ENCODE peak calls at places on chromosomes 6 and 20, in six cellular contexts. K is activated CD8-positive, alpha-beta T cell treated with anti-CD3 and anti-CD28 coated beads for 36 hours; R is RPMI8226; M is left colon; I is germinal center; P is anterior cingulate cortex. N is an unnamed sample.

GRCh38 chr6:14453712-14454466 is 336.3 kb downstream of the CD83 start:
- DNase-seq in K (peak; percentile 29), R (peak; percentile 43), M (peak; percentile 24), I (no peak), P (no peak), N (no peak)

GRCh38 chr20:38651562-38651961 is 50.0 kb downstream of the ARHGAP40 start:
- DNase-seq in K (no peak), R (no peak), M (no peak), I (no peak), P (no peak), N (no peak)

GRCh38 chr6:32200711-32201475 is 8.4 kb upstream of the GPSM3 start:
- DNase-seq in K (no peak), R (no peak), M (no peak), I (no peak), P (no peak), N (peak; percentile 24)

GRCh38 chr6:31791324-31792089 is 4.0 kb downstream of the VARS1 start:
- DNase-seq in K (peak; percentile 73), R (peak; percentile 63), M (peak; percentile 62), I (peak; percentile 71), P (no peak), N (no peak)

GRCh38 chr20:53567379-53567778 is 26.3 kb downstream of the ZNF217 start:
- DNase-seq in K (no peak), R (no peak), M (no peak), I (no peak), P (no peak), N (no peak)

GRCh38 chr20:16775961-16776360 is 27.8 kb downstream of the OTOR start:
- DNase-seq in K (no peak), R (no peak), M (no peak), I (no peak), P (no peak), N (no peak)

GRCh38 chr6:150152891-150153876 is 10.3 kb downstream of the PPP1R14C start:
- DNase-seq in K (no peak), R (no peak), M (no peak), I (no peak), P (no peak), N (no peak)

GRCh38 chr6:152124432-152125074 is 317.1 kb downstream of the ESR1 start:
- DNase-seq in K (no peak), R (peak; percentile 41), M (no peak), I (peak; percentile 51), P (no peak), N (no peak)

GRCh38 chr6:7214400-7214940 is 98.5 kb downstream of the SSR1 start:
- DNase-seq in K (no peak), R (no peak), M (no peak), I (no peak), P (no peak), N (no peak)

GRCh38 chr6:94548211-94548610 is 1029.1 kb upstream of the MANEA start:
- DNase-seq in K (no peak), R (no peak), M (no peak), I (no peak), P (no peak), N (no peak)

GRCh38 chr6:108071736-108072276 is 2.7 kb downstream of the OSTM1 start:
- DNase-seq in K (no peak), R (no peak), M (no peak), I (no peak), P (no peak), N (no peak)

GRCh38 chr6:11006060-11006459 is 38.0 kb downstream of the ELOVL2 start:
- DNase-seq in K (no peak), R (no peak), M (no peak), I (no peak), P (no peak), N (no peak)

GRCh38 chr20:49280463-49281058 is 2.7 kb upstream of the ZNFX1 start:
- DNase-seq in K (no peak), R (no peak), M (no peak), I (no peak), P (no peak), N (no peak)

GRCh38 chr20:37693629-37694626 is at the start of gene CTNNBL1:
- DNase-seq in K (peak; percentile 98), R (peak; percentile 98), M (peak; percentile 99), I (peak; percentile 93), P (peak; percentile 96), N (peak; percentile 96)

GRCh38 chr6:147322299-147323162 is 118.3 kb downstream of the STXBP5 start:
- DNase-seq in K (peak; percentile 39), R (no peak), M (no peak), I (peak; percentile 37), P (no peak), N (peak; percentile 54)

GRCh38 chr6:35293681-35294080 is 3.9 kb upstream of the DEF6 start:
- DNase-seq in K (no peak), R (no peak), M (no peak), I (no peak), P (no peak), N (no peak)

GRCh38 chr6:83359638-83360037 is 71.2 kb downstream of the ME1 start:
- DNase-seq in K (no peak), R (no peak), M (no peak), I (no peak), P (no peak), N (no peak)

GRCh38 chr20:36273414-36274247 is 32.5 kb upstream of the DLGAP4 start:
- DNase-seq in K (peak; percentile 44), R (peak; percentile 68), M (no peak), I (peak; percentile 20), P (peak; percentile 15), N (no peak)

GRCh38 chr6:168914070-168914469 is 339.6 kb downstream of the THBS2 start:
- DNase-seq in K (no peak), R (no peak), M (no peak), I (no peak), P (no peak), N (no peak)

GRCh38 chr6:137823826-137824501 is 43.1 kb upstream of the TNFAIP3 start:
- DNase-seq in K (peak; percentile 85), R (no peak), M (peak; percentile 24), I (no peak), P (peak; percentile 3), N (peak; percentile 89)

GRCh38 chr6:161584051-161584450 is 310.2 kb upstream of the AGPAT4 start:
- DNase-seq in K (no peak), R (no peak), M (no peak), I (no peak), P (no peak), N (no peak)

GRCh38 chr20:36344517-36345132 is 38.5 kb downstream of the DLGAP4 start:
- DNase-seq in K (peak; percentile 28), R (peak; percentile 58), M (peak; percentile 43), I (no peak), P (no peak), N (peak; percentile 15)

GRCh38 chr20:23156170-23156841 is 70.2 kb upstream of the CD93 start:
- DNase-seq in K (no peak), R (no peak), M (no peak), I (no peak), P (no peak), N (peak; percentile 98)

GRCh38 chr20:45097485-45098095 is 3.3 kb downstream of the KCNS1 start:
- DNase-seq in K (peak; percentile 74), R (no peak), M (peak; percentile 39), I (peak; percentile 79), P (no peak), N (no peak)

GRCh38 chr6:169315830-169316614 is 62.4 kb upstream of the THBS2 start:
- DNase-seq in K (no peak), R (no peak), M (no peak), I (no peak), P (no peak), N (no peak)

GRCh38 chr20:32975698-32976674 is 28.2 kb downstream of the SUN5 start:
- DNase-seq in K (no peak), R (no peak), M (no peak), I (no peak), P (no peak), N (no peak)

GRCh38 chr20:51542033-51542893 is at the start of gene NFATC2:
- DNase-seq in K (peak; percentile 75), R (peak; percentile 65), M (peak; percentile 73), I (peak; percentile 94), P (no peak), N (no peak)

GRCh38 chr6:13268914-13269532 is 59.3 kb downstream of the TBC1D7 start:
- DNase-seq in K (no peak), R (no peak), M (no peak), I (no peak), P (no peak), N (no peak)

GRCh38 chr6:149166747-149167146 is 150.8 kb upstream of the TAB2 start:
- DNase-seq in K (no peak), R (peak; percentile 8), M (no peak), I (no peak), P (no peak), N (no peak)

GRCh38 chr6:131861356-131861755 is 53.5 kb downstream of the ENPP1 start:
- DNase-seq in K (no peak), R (no peak), M (no peak), I (no peak), P (no peak), N (no peak)

GRCh38 chr6:22043284-22043962 is 253.4 kb downstream of the PRL start:
- DNase-seq in K (no peak), R (no peak), M (no peak), I (no peak), P (no peak), N (no peak)

GRCh38 chr6:56995347-56995746 is 40.4 kb downstream of the BEND6 start:
- DNase-seq in K (no peak), R (peak; percentile 32), M (no peak), I (no peak), P (no peak), N (no peak)

GRCh38 chr6:170371588-170371987 is 65.0 kb downstream of the FAM120B start:
- DNase-seq in K (no peak), R (no peak), M (no peak), I (no peak), P (no peak), N (no peak)

GRCh38 chr6:149347067-149347466 is 29.6 kb downstream of the TAB2 start:
- DNase-seq in K (no peak), R (no peak), M (no peak), I (no peak), P (no peak), N (no peak)